ENCODE peak calls at places on chromosomes 12 and 14, in four cellular contexts. O, C, N and I are unnamed samples.
A peak's percentile ranks its signal among the peaks of the same experiment; 100 is the strongest.

GRCh38 chr12:56590237-56590830 is 39.8 kb downstream of the BAZ2A start:
- DNase-seq in N (peak; percentile 6), O (no peak), C (no peak), I (no peak)

GRCh38 chr12:112148031-112148513 is 22.7 kb downstream of the TRAFD1 start:
- DNase-seq in C (peak; percentile 59), O (no peak), N (no peak), I (no peak)

GRCh38 chr14:68792022-68792829 is 641 bp downstream of the ZFP36L1 start:
- DNase-seq in N (no peak), C (no peak), O (peak; percentile 18), I (no peak)

GRCh38 chr12:4417471-4417870 is 28.1 kb downstream of the FGF6 start:
- DNase-seq in O (no peak), N (no peak), C (no peak), I (no peak)

GRCh38 chr12:130351331-130351730 is 13.6 kb downstream of the PIWIL1 start:
- DNase-seq in N (no peak), C (no peak), O (no peak), I (no peak)

GRCh38 chr14:94139006-94139405 is 9.6 kb upstream of the IFI27L2 start:
- DNase-seq in O (no peak), C (no peak), N (no peak), I (no peak)

GRCh38 chr12:110224379-110225304 is 56.4 kb upstream of the ATP2A2 start:
- DNase-seq in C (peak; percentile 43), N (no peak), O (no peak), I (no peak)

GRCh38 chr14:88128811-88129210 is 123.9 kb downstream of the GPR65 start:
- DNase-seq in N (no peak), O (no peak), C (no peak), I (no peak)

GRCh38 chr12:109559200-109559505 is 14.2 kb downstream of the MMAB start:
- DNase-seq in C (no peak), O (no peak), N (no peak), I (no peak)